ENCODE peak calls at places on chromosome 7, in nine cellular contexts. T is breast epithelium; A is NCI-H1092; O is upper lobe of right lung; Y is stimulated activated CD8-positive, alpha-beta memory T cell treated with anti-CD3 and anti-CD28 coated beads, Interleukin-15, amount 100 ng/mL, for 24 hours; Z is CD4-positive, CD25-positive, alpha-beta regulatory T cell; J is testis; G is NCI-H2081; M is NCI-H82. S is an unnamed sample.

GRCh38 chr7:108824840-108825540 is 255.3 kb downstream of the DNAJB9 start:
- DNase-seq in T (no peak), Y (no peak), A (no peak), J (no peak), O (no peak), Z (no peak), M (no peak), G (no peak), S (no peak)

GRCh38 chr7:106418526-106418925 is 133.7 kb upstream of the NAMPT start:
- DNase-seq in M (no peak), A (no peak), O (no peak), Z (no peak), Y (no peak), J (no peak), T (no peak), G (no peak), S (no peak)

GRCh38 chr7:6621195-6622128 is 6.1 kb downstream of the ZNF853 start:
- DNase-seq in A (no peak), J (no peak), O (no peak), T (no peak), M (no peak), Z (no peak), Y (no peak), G (no peak), S (no peak)

GRCh38 chr7:132998763-132999162 is 83.1 kb downstream of the CHCHD3 start:
- DNase-seq in J (peak), Z (no peak), G (no peak), O (no peak), M (peak), T (no peak), Y (no peak), A (no peak), S (no peak)

GRCh38 chr7:108246227-108246837 is 116.2 kb upstream of the LAMB4 start:
- DNase-seq in Y (no peak), Z (no peak), G (no peak), A (no peak), T (no peak), O (no peak), J (no peak), M (no peak), S (no peak)

GRCh38 chr7:146004805-146005204 is 111.8 kb upstream of the CNTNAP2 start:
- DNase-seq in O (no peak), M (no peak), J (no peak), Y (no peak), T (no peak), A (no peak), Z (no peak), G (no peak), S (no peak)

GRCh38 chr7:64849250-64849923 is 53.7 kb upstream of the ZNF273 start:
- DNase-seq in M (peak), J (no peak), T (no peak), O (no peak), Y (no peak), A (no peak), G (peak), Z (no peak), S (no peak)

GRCh38 chr7:30559566-30559965 is 35.1 kb upstream of the GARS1 start:
- DNase-seq in A (no peak), O (no peak), Z (no peak), T (peak), Y (no peak), J (no peak), G (no peak), M (no peak), S (no peak)

S was measured in naive thymus-derived CD4-positive, alpha-beta T cell.